ENCODE peak calls at places on chromosomes 7 and 10, in six cellular contexts. One of them, this sample, is unnamed.
A peak's percentile ranks its signal among the peaks of the same experiment; 100 is the strongest.

GRCh38 chr10:79349072-79349491 is 1.8 kb downstream of the PPIF start:
- DNase-seq in skeletal muscle cell: no peak
- DNase-seq in T-helper 2 cell: no peak
- DNase-seq in MM.1S: no peak
- DNase-seq in activated CD4-positive, CD25-positive, alpha-beta regulatory T cell treated with anti-CD3 and anti-CD28 coated beads, Interleukin-2, amount 50 U/mL, for 16 hours: no peak
- DNase-seq in left cardiac atrium: no peak
- DNase-seq in this sample: no peak

GRCh38 chr7:79664884-79665676 is 211.6 kb upstream of the MAGI2 start:
- DNase-seq in skeletal muscle cell: no peak
- DNase-seq in T-helper 2 cell: no peak
- DNase-seq in MM.1S: no peak
- DNase-seq in activated CD4-positive, CD25-positive, alpha-beta regulatory T cell treated with anti-CD3 and anti-CD28 coated beads, Interleukin-2, amount 50 U/mL, for 16 hours: no peak
- DNase-seq in left cardiac atrium: peak; percentile 33
- DNase-seq in this sample: no peak

GRCh38 chr10:71088054-71088453 is 124.3 kb upstream of the UNC5B start:
- DNase-seq in skeletal muscle cell: no peak
- DNase-seq in T-helper 2 cell: no peak
- DNase-seq in MM.1S: no peak
- DNase-seq in activated CD4-positive, CD25-positive, alpha-beta regulatory T cell treated with anti-CD3 and anti-CD28 coated beads, Interleukin-2, amount 50 U/mL, for 16 hours: no peak
- DNase-seq in left cardiac atrium: no peak
- DNase-seq in this sample: no peak

GRCh38 chr7:80231719-80232118 is 97.1 kb downstream of the GNAI1 start:
- DNase-seq in skeletal muscle cell: peak; percentile 55
- DNase-seq in T-helper 2 cell: no peak
- DNase-seq in MM.1S: peak; percentile 18
- DNase-seq in activated CD4-positive, CD25-positive, alpha-beta regulatory T cell treated with anti-CD3 and anti-CD28 coated beads, Interleukin-2, amount 50 U/mL, for 16 hours: no peak
- DNase-seq in left cardiac atrium: no peak
- DNase-seq in this sample: no peak

GRCh38 chr10:123891147-123892011 is at the start of gene CPXM2:
- DNase-seq in skeletal muscle cell: no peak
- DNase-seq in T-helper 2 cell: no peak
- DNase-seq in MM.1S: no peak
- DNase-seq in activated CD4-positive, CD25-positive, alpha-beta regulatory T cell treated with anti-CD3 and anti-CD28 coated beads, Interleukin-2, amount 50 U/mL, for 16 hours: no peak
- DNase-seq in left cardiac atrium: peak; percentile 51
- DNase-seq in this sample: no peak

GRCh38 chr10:122521011-122521410 is 39.5 kb upstream of the DMBT1 start:
- DNase-seq in skeletal muscle cell: no peak
- DNase-seq in T-helper 2 cell: no peak
- DNase-seq in MM.1S: no peak
- DNase-seq in activated CD4-positive, CD25-positive, alpha-beta regulatory T cell treated with anti-CD3 and anti-CD28 coated beads, Interleukin-2, amount 50 U/mL, for 16 hours: no peak
- DNase-seq in left cardiac atrium: no peak
- DNase-seq in this sample: no peak

GRCh38 chr7:30694218-30694745 is 12.0 kb upstream of the CRHR2 start:
- DNase-seq in skeletal muscle cell: no peak
- DNase-seq in T-helper 2 cell: no peak
- DNase-seq in MM.1S: no peak
- DNase-seq in activated CD4-positive, CD25-positive, alpha-beta regulatory T cell treated with anti-CD3 and anti-CD28 coated beads, Interleukin-2, amount 50 U/mL, for 16 hours: no peak
- DNase-seq in left cardiac atrium: no peak
- DNase-seq in this sample: no peak

GRCh38 chr7:158958618-158959017 is 102.3 kb downstream of the DYNC2I1 start:
- DNase-seq in skeletal muscle cell: no peak
- DNase-seq in T-helper 2 cell: no peak
- DNase-seq in MM.1S: no peak
- DNase-seq in activated CD4-positive, CD25-positive, alpha-beta regulatory T cell treated with anti-CD3 and anti-CD28 coated beads, Interleukin-2, amount 50 U/mL, for 16 hours: no peak
- DNase-seq in left cardiac atrium: no peak
- DNase-seq in this sample: no peak

GRCh38 chr7:84647797-84648762 is 453.5 kb upstream of the SEMA3A start:
- DNase-seq in skeletal muscle cell: peak; percentile 81
- DNase-seq in T-helper 2 cell: no peak
- DNase-seq in MM.1S: no peak
- DNase-seq in activated CD4-positive, CD25-positive, alpha-beta regulatory T cell treated with anti-CD3 and anti-CD28 coated beads, Interleukin-2, amount 50 U/mL, for 16 hours: no peak
- DNase-seq in left cardiac atrium: no peak
- DNase-seq in this sample: no peak

This sample was measured in activated effector memory CD4-positive, alpha-beta T cell treated with Interleukin-2 at 50 U/mL for 16 hours.